ENCODE peak calls at places on chromosomes 12 and 14, in eight cellular contexts. Q, J, C, K, R, V, B and I are unnamed samples.

GRCh38 chr12:31768046-31768445 is 39.2 kb upstream of the AMN1 start:
- DNase-seq in Q (no peak), J (no peak), C (no peak), K (no peak), R (no peak), V (no peak), B (no peak), I (no peak)

GRCh38 chr12:931591-931990 is 17.9 kb downstream of the RAD52 start:
- DNase-seq in Q (no peak), J (no peak), C (no peak), K (no peak), R (no peak), V (no peak), B (no peak), I (no peak)

GRCh38 chr14:54098536-54098935 is 141.9 kb upstream of the BMP4 start:
- DNase-seq in Q (no peak), J (no peak), C (no peak), K (no peak), R (no peak), V (no peak), B (no peak), I (no peak)

GRCh38 chr12:72476301-72476700 is 204.1 kb downstream of the TRHDE start:
- DNase-seq in Q (no peak), J (no peak), C (no peak), K (no peak), R (no peak), V (no peak), B (no peak), I (no peak)

GRCh38 chr14:104819361-104819771 is 18.5 kb downstream of the ZBTB42 start:
- DNase-seq in Q (no peak), J (no peak), C (no peak), K (no peak), R (no peak), V (no peak), B (no peak), I (no peak)

GRCh38 chr14:35878272-35879140 is 52.4 kb downstream of the BRMS1L start:
- DNase-seq in Q (peak), J (peak), C (peak), K (peak), R (no peak), V (no peak), B (no peak), I (no peak)

GRCh38 chr12:128008341-128008740 is 258.6 kb upstream of the TMEM132C start:
- DNase-seq in Q (peak), J (no peak), C (no peak), K (peak), R (no peak), V (no peak), B (no peak), I (no peak)

GRCh38 chr14:69612014-69612758 is 790 bp downstream of the SUSD6 start:
- DNase-seq in Q (no peak), J (no peak), C (no peak), K (no peak), R (peak), V (no peak), B (peak), I (no peak)

GRCh38 chr12:132336451-132337413 is 7.3 kb upstream of the GALNT9 start:
- DNase-seq in Q (no peak), J (no peak), C (no peak), K (no peak), R (no peak), V (no peak), B (no peak), I (no peak)

GRCh38 chr12:728781-729180 is 23.6 kb upstream of the WNK1 start:
- DNase-seq in Q (no peak), J (no peak), C (no peak), K (peak), R (no peak), V (no peak), B (no peak), I (no peak)

GRCh38 chr12:96368233-96368632 is 32.0 kb downstream of the CDK17 start:
- DNase-seq in Q (no peak), J (no peak), C (no peak), K (no peak), R (peak), V (no peak), B (no peak), I (no peak)

GRCh38 chr12:109530301-109530685 is 43.0 kb downstream of the MMAB start:
- DNase-seq in Q (no peak), J (no peak), C (no peak), K (no peak), R (no peak), V (no peak), B (no peak), I (no peak)

GRCh38 chr12:76957306-76957705 is 78.5 kb upstream of the CSRP2 start:
- DNase-seq in Q (no peak), J (no peak), C (no peak), K (no peak), R (no peak), V (no peak), B (no peak), I (no peak)

GRCh38 chr12:131041216-131041967 is 87.7 kb downstream of the ADGRD1 start:
- DNase-seq in Q (no peak), J (no peak), C (no peak), K (no peak), R (no peak), V (no peak), B (no peak), I (no peak)

GRCh38 chr12:26749781-26750180 is 83.2 kb downstream of the ITPR2 start:
- DNase-seq in Q (no peak), J (no peak), C (no peak), K (no peak), R (no peak), V (no peak), B (no peak), I (no peak)

GRCh38 chr12:26748741-26749431 is 84.1 kb downstream of the ITPR2 start:
- DNase-seq in Q (no peak), J (no peak), C (peak), K (peak), R (no peak), V (no peak), B (no peak), I (no peak)

GRCh38 chr12:26750531-26751171 is 82.3 kb downstream of the ITPR2 start:
- DNase-seq in Q (no peak), J (no peak), C (no peak), K (no peak), R (no peak), V (no peak), B (no peak), I (no peak)

GRCh38 chr12:26746315-26746714 is 86.7 kb downstream of the ITPR2 start:
- DNase-seq in Q (peak), J (peak), C (peak), K (peak), R (no peak), V (no peak), B (no peak), I (no peak)

GRCh38 chr12:26748412-26748740 is 84.6 kb downstream of the ITPR2 start:
- DNase-seq in Q (no peak), J (no peak), C (no peak), K (no peak), R (no peak), V (no peak), B (no peak), I (no peak)
- TF ChIP-seq CTCF in Q (no peak), J (no peak), C (no peak), K (no peak), R (no peak), V (no peak), B (no peak), I (no peak)

DNA sequence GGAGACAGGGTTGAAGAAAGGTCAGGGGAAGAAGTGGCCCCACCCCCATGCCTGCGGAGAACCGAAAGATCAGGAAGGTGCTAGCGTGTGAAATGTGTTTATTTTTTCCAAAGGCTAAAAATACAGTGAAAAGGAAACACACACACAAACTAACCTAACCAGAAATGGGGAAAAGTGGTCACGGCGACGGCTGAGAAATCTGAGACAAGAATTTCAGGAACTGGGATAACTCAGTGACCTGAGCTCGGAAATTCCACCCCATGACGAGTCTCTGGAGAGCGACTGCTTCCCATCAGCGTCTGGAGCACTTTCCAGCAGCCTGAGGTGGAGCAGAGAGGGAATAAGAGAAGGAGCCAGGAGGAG is 16.6 kb upstream of the RND1 start:
- DNase-seq in Q (no peak), J (no peak), C (no peak), K (peak), R (no peak), V (peak), B (peak), I (no peak)
- TF ChIP-seq CTCF in Q (no peak), J (no peak), C (no peak), K (no peak), R (no peak), V (no peak), B (no peak), I (no peak)

GRCh38 chr14:93133476-93133875 is 17.8 kb upstream of the ITPK1 start:
- DNase-seq in Q (no peak), J (no peak), C (no peak), K (peak), R (no peak), V (no peak), B (no peak), I (no peak)

GRCh38 chr14:93128785-93129459 is 13.2 kb upstream of the ITPK1 start:
- DNase-seq in Q (no peak), J (no peak), C (no peak), K (no peak), R (no peak), V (no peak), B (no peak), I (no peak)

GRCh38 chr14:93136009-93136408 is 20.3 kb upstream of the ITPK1 start:
- DNase-seq in Q (no peak), J (no peak), C (no peak), K (no peak), R (no peak), V (no peak), B (no peak), I (no peak)

GRCh38 chr14:93135399-93135798 is 19.7 kb upstream of the ITPK1 start:
- DNase-seq in Q (no peak), J (no peak), C (no peak), K (no peak), R (no peak), V (no peak), B (no peak), I (no peak)

GRCh38 chr14:93132472-93133065 is 16.8 kb upstream of the ITPK1 start:
- DNase-seq in Q (no peak), J (no peak), C (no peak), K (peak), R (no peak), V (no peak), B (no peak), I (no peak)
- TF ChIP-seq CTCF in Q (peak), J (peak), C (peak), K (peak), R (peak), V (peak), B (no peak), I (peak)

GRCh38 chr14:106562451-106562850 is 1036.1 kb downstream of the TMEM121 start:
- DNase-seq in Q (no peak), J (no peak), C (no peak), K (no peak), R (no peak), V (no peak), B (no peak), I (no peak)

GRCh38 chr14:106564058-106564643 is 1037.8 kb downstream of the TMEM121 start:
- DNase-seq in Q (no peak), J (no peak), C (no peak), K (no peak), R (no peak), V (no peak), B (no peak), I (no peak)
- TF ChIP-seq CTCF in Q (no peak), J (no peak), C (no peak), K (peak), R (no peak), V (no peak), B (no peak), I (peak)

DNA sequence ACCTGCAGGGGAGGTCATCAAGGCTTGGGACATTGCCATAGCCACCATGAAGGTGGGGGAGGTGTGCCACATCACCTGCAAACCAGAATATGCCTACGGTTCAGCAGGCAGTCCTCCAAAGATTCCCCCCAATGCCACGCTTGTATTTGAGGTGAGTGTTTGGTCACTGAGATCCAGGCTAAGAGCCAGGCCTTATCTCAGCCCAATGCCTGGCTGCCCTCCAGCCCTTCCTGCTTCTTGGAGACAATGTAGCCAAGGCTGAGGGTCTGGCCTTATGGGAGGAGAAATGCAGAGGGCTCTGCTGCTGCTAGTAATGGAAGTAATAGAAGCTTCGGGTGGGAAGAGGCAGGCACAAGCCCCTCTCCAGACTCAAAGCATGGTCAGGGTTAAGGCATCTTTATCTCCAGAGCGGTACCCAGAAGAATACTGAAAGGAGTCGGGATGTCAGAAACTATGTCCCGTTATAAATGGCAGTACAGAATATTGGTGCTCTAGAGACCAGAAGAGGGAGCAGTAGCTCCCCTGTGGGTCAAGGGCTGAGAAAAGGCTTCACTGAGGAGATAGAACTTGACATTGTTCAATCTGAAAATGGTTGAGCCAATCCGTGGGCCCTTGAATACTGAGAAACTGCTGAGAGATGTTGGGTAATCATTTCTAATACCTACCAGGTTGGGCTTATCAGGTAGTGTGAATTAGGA is 3.1 kb downstream of the FKBP4 start:
- DNase-seq in Q (no peak), J (no peak), C (no peak), K (peak), R (peak), V (no peak), B (no peak), I (no peak)
- TF ChIP-seq CTCF in Q (no peak), J (peak), C (peak), K (peak), R (peak), V (peak), B (no peak), I (no peak)

DNA sequence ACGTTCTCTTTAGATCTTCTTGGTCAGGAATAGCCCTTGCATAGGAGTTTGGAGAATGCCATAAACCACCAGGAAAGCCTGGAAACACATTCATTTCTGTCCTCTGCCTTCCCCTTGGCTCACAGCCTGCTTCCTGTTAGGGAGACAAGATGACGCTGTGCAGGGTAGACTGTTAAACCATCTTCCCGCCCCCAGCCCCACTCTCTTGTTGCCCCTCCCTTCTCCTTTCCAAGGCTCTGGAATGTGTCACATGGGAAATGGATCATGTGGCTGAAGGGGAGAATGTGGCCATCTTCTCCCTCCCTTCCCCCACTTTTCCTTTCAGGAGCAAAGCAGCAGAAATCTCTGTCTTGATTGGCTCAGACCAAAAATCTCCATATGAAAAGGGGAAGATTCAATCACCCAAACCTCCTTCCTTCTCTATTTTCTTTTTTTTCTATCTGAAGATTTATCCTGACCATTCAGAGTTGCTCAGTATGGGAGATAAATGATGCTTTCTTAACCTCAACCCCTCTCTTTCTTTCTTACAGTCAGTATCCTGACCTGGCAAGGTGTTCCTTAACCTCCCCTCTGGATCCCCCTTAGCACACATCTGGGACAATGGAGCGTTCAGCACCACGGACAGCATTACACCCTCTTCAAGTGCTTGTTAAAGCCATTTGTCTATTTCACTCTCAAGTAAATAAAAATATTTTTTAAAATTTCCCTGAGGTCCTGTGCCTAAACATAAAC is 11.4 kb downstream of the GPR19 start:
- DNase-seq in Q (no peak), J (no peak), C (peak), K (peak), R (no peak), V (peak), B (peak), I (no peak)
- TF ChIP-seq CTCF in Q (no peak), J (no peak), C (no peak), K (no peak), R (no peak), V (no peak), B (no peak), I (no peak)